ENCODE peak calls at places on chromosomes 6 and 20, in five cellular contexts. One of them, this sample, is unnamed.

GRCh38 chr6:42460892-42461291 is 9.2 kb upstream of the TRERF1 start:
- DNase-seq in uterus: no peak
- DNase-seq in bronchial epithelial cell: no peak
- DNase-seq in ovary: no peak
- DNase-seq in heart right ventricle: no peak
- DNase-seq in this sample: no peak

GRCh38 chr6:134516582-134516981 is 198.7 kb upstream of the SGK1 start:
- DNase-seq in uterus: no peak
- DNase-seq in bronchial epithelial cell: no peak
- DNase-seq in ovary: no peak
- DNase-seq in heart right ventricle: no peak
- DNase-seq in this sample: no peak

GRCh38 chr6:156994215-156995076 is 217.3 kb downstream of the ARID1B start:
- DNase-seq in uterus: no peak
- DNase-seq in bronchial epithelial cell: no peak
- DNase-seq in ovary: no peak
- DNase-seq in heart right ventricle: no peak
- DNase-seq in this sample: no peak

GRCh38 chr20:62768815-62769287 is 27.4 kb upstream of the MRGBP start:
- DNase-seq in uterus: no peak
- DNase-seq in bronchial epithelial cell: no peak
- DNase-seq in ovary: peak
- DNase-seq in heart right ventricle: peak
- DNase-seq in this sample: no peak

GRCh38 chr20:52311209-52311794 is 119.7 kb upstream of the ZFP64 start:
- DNase-seq in uterus: no peak
- DNase-seq in bronchial epithelial cell: no peak
- DNase-seq in ovary: no peak
- DNase-seq in heart right ventricle: no peak
- DNase-seq in this sample: no peak

GRCh38 chr6:394641-395289 is 3.2 kb downstream of the IRF4 start:
- DNase-seq in uterus: no peak
- DNase-seq in bronchial epithelial cell: no peak
- DNase-seq in ovary: no peak
- DNase-seq in heart right ventricle: no peak
- DNase-seq in this sample: no peak

GRCh38 chr6:28940859-28941680 is 17.3 kb upstream of the TRIM27 start:
- DNase-seq in uterus: peak
- DNase-seq in bronchial epithelial cell: peak
- DNase-seq in ovary: peak
- DNase-seq in heart right ventricle: peak
- DNase-seq in this sample: peak

GRCh38 chr20:59818911-59819310 is 114.5 kb downstream of the SYCP2 start:
- DNase-seq in uterus: no peak
- DNase-seq in bronchial epithelial cell: no peak
- DNase-seq in ovary: no peak
- DNase-seq in heart right ventricle: no peak
- DNase-seq in this sample: no peak

GRCh38 chr6:119444642-119445557 is 95.3 kb upstream of the MAN1A1 start:
- DNase-seq in uterus: no peak
- DNase-seq in bronchial epithelial cell: peak
- DNase-seq in ovary: no peak
- DNase-seq in heart right ventricle: no peak
- DNase-seq in this sample: no peak

GRCh38 chr6:134544737-134545136 is 226.8 kb upstream of the SGK1 start:
- DNase-seq in uterus: no peak
- DNase-seq in bronchial epithelial cell: no peak
- DNase-seq in ovary: no peak
- DNase-seq in heart right ventricle: no peak
- DNase-seq in this sample: no peak

GRCh38 chr6:83511901-83512681 is at the start of gene PRSS35:
- DNase-seq in uterus: peak
- DNase-seq in bronchial epithelial cell: peak
- DNase-seq in ovary: peak
- DNase-seq in heart right ventricle: peak
- DNase-seq in this sample: peak

GRCh38 chr6:43284986-43285385 is 13.1 kb upstream of the SLC22A7 start:
- DNase-seq in uterus: no peak
- DNase-seq in bronchial epithelial cell: no peak
- DNase-seq in ovary: no peak
- DNase-seq in heart right ventricle: no peak
- DNase-seq in this sample: no peak

GRCh38 chr6:136921936-136922679 is at the start of gene SLC35D3:
- DNase-seq in uterus: no peak
- DNase-seq in bronchial epithelial cell: no peak
- DNase-seq in ovary: peak
- DNase-seq in heart right ventricle: peak
- DNase-seq in this sample: no peak

GRCh38 chr6:109298605-109299004 is 83.7 kb downstream of the CD164 start:
- DNase-seq in uterus: no peak
- DNase-seq in bronchial epithelial cell: no peak
- DNase-seq in ovary: no peak
- DNase-seq in heart right ventricle: no peak
- DNase-seq in this sample: no peak

GRCh38 chr6:159101656-159102055 is 56.9 kb upstream of the TAGAP start:
- DNase-seq in uterus: no peak
- DNase-seq in bronchial epithelial cell: no peak
- DNase-seq in ovary: no peak
- DNase-seq in heart right ventricle: no peak
- DNase-seq in this sample: no peak

GRCh38 chr6:104473021-104473429 is 386.7 kb downstream of the HACE1 start:
- DNase-seq in uterus: no peak
- DNase-seq in bronchial epithelial cell: no peak
- DNase-seq in ovary: no peak
- DNase-seq in heart right ventricle: no peak
- DNase-seq in this sample: no peak

GRCh38 chr6:137001977-137002302 is 42.8 kb downstream of the IL20RA start:
- DNase-seq in uterus: no peak
- DNase-seq in bronchial epithelial cell: no peak
- DNase-seq in ovary: no peak
- DNase-seq in heart right ventricle: no peak
- DNase-seq in this sample: no peak

GRCh38 chr6:110738899-110739365 is 76.3 kb downstream of the CDK19 start:
- DNase-seq in uterus: no peak
- DNase-seq in bronchial epithelial cell: no peak
- DNase-seq in ovary: no peak
- DNase-seq in heart right ventricle: no peak
- DNase-seq in this sample: no peak

GRCh38 chr6:29762051-29762450 is 38.8 kb downstream of the HLA-F start:
- DNase-seq in uterus: no peak
- DNase-seq in bronchial epithelial cell: no peak
- DNase-seq in ovary: no peak
- DNase-seq in heart right ventricle: no peak
- DNase-seq in this sample: no peak

GRCh38 chr6:4402477-4402976 is 267.2 kb upstream of the ECI2 start:
- DNase-seq in uterus: no peak
- DNase-seq in bronchial epithelial cell: peak
- DNase-seq in ovary: peak
- DNase-seq in heart right ventricle: no peak
- DNase-seq in this sample: no peak

GRCh38 chr6:17820055-17820454 is 113.3 kb upstream of the NUP153 start:
- DNase-seq in uterus: no peak
- DNase-seq in bronchial epithelial cell: no peak
- DNase-seq in ovary: no peak
- DNase-seq in heart right ventricle: no peak
- DNase-seq in this sample: no peak

GRCh38 chr6:20192625-20193024 is 19.6 kb downstream of the MBOAT1 start:
- DNase-seq in uterus: no peak
- DNase-seq in bronchial epithelial cell: no peak
- DNase-seq in ovary: no peak
- DNase-seq in heart right ventricle: no peak
- DNase-seq in this sample: no peak

GRCh38 chr20:54212226-54212625 is 4.3 kb downstream of the PFDN4 start:
- DNase-seq in uterus: no peak
- DNase-seq in bronchial epithelial cell: no peak
- DNase-seq in ovary: no peak
- DNase-seq in heart right ventricle: no peak
- DNase-seq in this sample: no peak

GRCh38 chr20:25178563-25179438 is 16.7 kb upstream of the ENTPD6 start:
- DNase-seq in uterus: peak
- DNase-seq in bronchial epithelial cell: peak
- DNase-seq in ovary: no peak
- DNase-seq in heart right ventricle: no peak
- DNase-seq in this sample: peak

GRCh38 chr20:53949319-53949839 is 121.0 kb downstream of the BCAS1 start:
- DNase-seq in uterus: no peak
- DNase-seq in bronchial epithelial cell: peak
- DNase-seq in ovary: no peak
- DNase-seq in heart right ventricle: peak
- DNase-seq in this sample: peak

GRCh38 chr6:2791124-2792050 is 26.2 kb downstream of the WRNIP1 start:
- DNase-seq in uterus: peak
- DNase-seq in bronchial epithelial cell: peak
- DNase-seq in ovary: peak
- DNase-seq in heart right ventricle: peak
- DNase-seq in this sample: peak

GRCh38 chr20:12171927-12172581 is 254.4 kb downstream of the BTBD3 start:
- DNase-seq in uterus: peak
- DNase-seq in bronchial epithelial cell: no peak
- DNase-seq in ovary: peak
- DNase-seq in heart right ventricle: no peak
- DNase-seq in this sample: no peak

DNA sequence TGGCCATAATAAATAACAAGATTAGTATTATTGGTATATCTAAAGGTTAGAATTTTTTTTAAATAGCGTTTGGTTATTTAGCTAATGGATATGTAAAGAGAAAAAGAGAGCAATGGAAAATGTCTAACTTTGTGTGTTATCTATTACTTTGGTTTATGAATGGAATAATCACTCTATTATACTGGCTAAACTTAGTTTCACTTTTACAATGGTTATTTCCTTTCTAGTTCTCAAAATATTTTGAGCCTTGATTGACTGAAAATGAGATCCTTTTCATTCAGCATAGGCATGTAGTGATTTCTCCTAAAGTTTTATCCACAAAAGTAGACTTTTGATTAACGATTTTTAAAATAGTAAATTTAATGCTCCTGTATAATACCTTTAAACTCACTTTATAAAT is 51.6 kb upstream of the MLIP start:
- DNase-seq in uterus: no peak
- DNase-seq in bronchial epithelial cell: peak
- DNase-seq in ovary: no peak
- DNase-seq in heart right ventricle: no peak
- DNase-seq in this sample: no peak
- H3K4me3 ChIP-seq in uterus: no peak
- H3K4me3 ChIP-seq in bronchial epithelial cell: no peak
- H3K4me3 ChIP-seq in ovary: no peak
- H3K4me3 ChIP-seq in heart right ventricle: no peak
- H3K4me3 ChIP-seq in this sample: peak

GRCh38 chr20:840503-840857 is 7.0 kb downstream of the FAM110A start:
- DNase-seq in uterus: no peak
- DNase-seq in bronchial epithelial cell: no peak
- DNase-seq in ovary: no peak
- DNase-seq in heart right ventricle: no peak
- DNase-seq in this sample: no peak

GRCh38 chr20:839626-840025 is 6.1 kb downstream of the FAM110A start:
- DNase-seq in uterus: no peak
- DNase-seq in bronchial epithelial cell: no peak
- DNase-seq in ovary: no peak
- DNase-seq in heart right ventricle: no peak
- DNase-seq in this sample: no peak

GRCh38 chr20:841568-842546 is 8.3 kb downstream of the FAM110A start:
- DNase-seq in uterus: no peak
- DNase-seq in bronchial epithelial cell: peak
- DNase-seq in ovary: no peak
- DNase-seq in heart right ventricle: no peak
- DNase-seq in this sample: no peak

GRCh38 chr20:842547-842940 is 9.0 kb downstream of the FAM110A start:
- DNase-seq in uterus: no peak
- DNase-seq in bronchial epithelial cell: no peak
- DNase-seq in ovary: no peak
- DNase-seq in heart right ventricle: no peak
- DNase-seq in this sample: no peak

DNA sequence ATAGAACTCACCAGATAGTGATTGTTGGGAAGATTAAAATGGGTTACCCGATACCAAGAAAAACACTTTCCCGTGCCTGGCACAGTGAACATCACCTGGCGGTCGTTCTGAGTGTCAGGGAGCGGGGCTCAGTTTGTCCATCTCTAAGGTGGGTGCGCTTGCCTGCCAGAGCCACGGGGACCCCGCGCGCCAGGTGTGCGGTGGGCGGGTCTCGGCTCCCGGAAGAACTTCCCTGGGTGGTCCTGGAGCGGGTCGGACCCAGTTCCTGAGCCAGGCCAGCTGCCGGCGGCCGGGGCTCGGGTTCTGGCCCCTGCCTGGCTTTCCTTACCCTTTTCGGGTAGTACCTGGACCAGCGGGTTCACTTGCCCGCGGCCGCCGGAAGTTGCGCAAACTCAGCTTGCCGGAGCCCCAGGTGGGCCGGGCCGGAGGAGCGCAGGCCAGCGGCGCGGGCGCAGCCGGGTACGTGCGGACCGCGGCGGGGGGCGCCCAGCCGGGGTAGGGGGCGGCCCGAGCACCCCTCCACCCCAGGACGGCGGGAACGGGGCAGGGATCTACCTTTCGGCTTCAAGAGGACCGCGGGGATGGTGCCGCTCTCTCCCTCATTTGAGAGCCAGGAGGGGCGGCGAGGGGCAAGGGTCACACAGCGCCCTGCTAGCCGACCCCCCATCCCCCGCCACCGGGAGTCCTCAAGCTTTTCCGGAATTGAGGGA is 7.5 kb downstream of the FAM110A start:
- DNase-seq in uterus: no peak
- DNase-seq in bronchial epithelial cell: no peak
- DNase-seq in ovary: peak
- DNase-seq in heart right ventricle: no peak
- DNase-seq in this sample: no peak
- H3K4me3 ChIP-seq in uterus: peak
- H3K4me3 ChIP-seq in bronchial epithelial cell: peak
- H3K4me3 ChIP-seq in ovary: peak
- H3K4me3 ChIP-seq in heart right ventricle: peak
- H3K4me3 ChIP-seq in this sample: peak

GRCh38 chr20:48818481-48818987 is 9.3 kb downstream of the PREX1 start:
- DNase-seq in uterus: no peak
- DNase-seq in bronchial epithelial cell: no peak
- DNase-seq in ovary: no peak
- DNase-seq in heart right ventricle: no peak
- DNase-seq in this sample: no peak

GRCh38 chr20:48819089-48819488 is 8.7 kb downstream of the PREX1 start:
- DNase-seq in uterus: no peak
- DNase-seq in bronchial epithelial cell: no peak
- DNase-seq in ovary: no peak
- DNase-seq in heart right ventricle: no peak
- DNase-seq in this sample: no peak

GRCh38 chr20:48818031-48818370 is 9.8 kb downstream of the PREX1 start:
- DNase-seq in uterus: no peak
- DNase-seq in bronchial epithelial cell: no peak
- DNase-seq in ovary: no peak
- DNase-seq in heart right ventricle: no peak
- DNase-seq in this sample: no peak

GRCh38 chr20:48816282-48816860 is 11.4 kb downstream of the PREX1 start:
- DNase-seq in uterus: no peak
- DNase-seq in bronchial epithelial cell: no peak
- DNase-seq in ovary: no peak
- DNase-seq in heart right ventricle: no peak
- DNase-seq in this sample: no peak

GRCh38 chr20:48817367-48818030 is 10.3 kb downstream of the PREX1 start:
- DNase-seq in uterus: no peak
- DNase-seq in bronchial epithelial cell: no peak
- DNase-seq in ovary: no peak
- DNase-seq in heart right ventricle: no peak
- DNase-seq in this sample: no peak
- H3K4me3 ChIP-seq in uterus: no peak
- H3K4me3 ChIP-seq in bronchial epithelial cell: no peak
- H3K4me3 ChIP-seq in ovary: no peak
- H3K4me3 ChIP-seq in heart right ventricle: no peak
- H3K4me3 ChIP-seq in this sample: no peak

GRCh38 chr20:34268851-34269668 is 27.8 kb downstream of the ASIP start:
- DNase-seq in uterus: peak
- DNase-seq in bronchial epithelial cell: no peak
- DNase-seq in ovary: peak
- DNase-seq in heart right ventricle: peak
- DNase-seq in this sample: no peak
- H3K4me3 ChIP-seq in uterus: peak
- H3K4me3 ChIP-seq in bronchial epithelial cell: peak
- H3K4me3 ChIP-seq in ovary: peak
- H3K4me3 ChIP-seq in heart right ventricle: peak
- H3K4me3 ChIP-seq in this sample: peak

This sample was measured in ascending aorta.